ENCODE peak calls at places on chromosomes 16 and 17, in seven cellular contexts. Q is naive thymus-derived CD4-positive, alpha-beta T cell; E is pancreas; K is cardiac muscle cell; O is PC-9; V is heart right ventricle; T is Panc1. N is an unnamed sample.

GRCh38 chr16:67206838-67207115 is 7.8 kb downstream of the ELMO3 start:
- DNase-seq in Q (no peak), E (no peak), K (no peak), O (peak; percentile 66), V (no peak), T (no peak), N (no peak)

GRCh38 chr17:75995385-75995925 is 5.2 kb upstream of the CDK3 start:
- DNase-seq in Q (no peak), E (no peak), K (no peak), O (no peak), V (no peak), T (no peak), N (no peak)

GRCh38 chr17:76801706-76802105 is 63.8 kb downstream of the MFSD11 start:
- DNase-seq in Q (no peak), E (no peak), K (no peak), O (no peak), V (no peak), T (no peak), N (no peak)

GRCh38 chr17:81570896-81571453 is 18.8 kb upstream of the FAAP100 start:
- DNase-seq in Q (no peak), E (no peak), K (no peak), O (no peak), V (no peak), T (no peak), N (no peak)

GRCh38 chr17:70241071-70241470 is 71.7 kb downstream of the KCNJ2 start:
- DNase-seq in Q (no peak), E (no peak), K (no peak), O (no peak), V (no peak), T (no peak), N (no peak)

GRCh38 chr17:81333626-81334368 is 38.7 kb upstream of the SLC38A10 start:
- DNase-seq in Q (no peak), E (no peak), K (no peak), O (no peak), V (no peak), T (no peak), N (no peak)

GRCh38 chr17:17576772-17577234 is 14.7 kb downstream of the PEMT start:
- DNase-seq in Q (no peak), E (no peak), K (no peak), O (no peak), V (no peak), T (no peak), N (no peak)

GRCh38 chr17:3683054-3683511 is 12.9 kb downstream of the P2RX5 start:
- DNase-seq in Q (peak; percentile 52), E (no peak), K (peak; percentile 39), O (no peak), V (no peak), T (peak; percentile 60), N (peak; percentile 47)

GRCh38 chr16:70725912-70726828 is 40.3 kb upstream of the MTSS2 start:
- DNase-seq in Q (no peak), E (no peak), K (peak; percentile 59), O (no peak), V (peak; percentile 79), T (no peak), N (no peak)

GRCh38 chr16:50591800-50592771 is 43.9 kb downstream of the NKD1 start:
- DNase-seq in Q (no peak), E (peak; percentile 98), K (no peak), O (no peak), V (peak; percentile 81), T (no peak), N (peak; percentile 37)

GRCh38 chr17:51298508-51299371 is 38.4 kb downstream of the UTP18 start:
- DNase-seq in Q (peak; percentile 23), E (no peak), K (peak; percentile 65), O (no peak), V (no peak), T (peak; percentile 18), N (no peak)

GRCh38 chr16:30005341-30006094 is 5.3 kb downstream of the DOC2A start:
- DNase-seq in Q (peak; percentile 48), E (peak; percentile 49), K (peak; percentile 52), O (no peak), V (no peak), T (no peak), N (peak; percentile 32)

GRCh38 chr17:70172921-70173320 is 3.6 kb downstream of the KCNJ2 start:
- DNase-seq in Q (no peak), E (no peak), K (peak; percentile 25), O (peak; percentile 39), V (no peak), T (no peak), N (no peak)

GRCh38 chr16:71933913-71934696 is 38.8 kb downstream of the IST1 start:
- DNase-seq in Q (no peak), E (no peak), K (no peak), O (no peak), V (no peak), T (no peak), N (no peak)

GRCh38 chr17:82414548-82415281 is 3.4 kb upstream of the HEXD start:
- DNase-seq in Q (peak; percentile 71), E (peak; percentile 80), K (peak; percentile 79), O (no peak), V (peak; percentile 79), T (no peak), N (peak; percentile 72)

GRCh38 chr16:62079236-62079635 is 43.0 kb upstream of the CDH8 start:
- DNase-seq in Q (no peak), E (no peak), K (no peak), O (no peak), V (no peak), T (no peak), N (no peak)

GRCh38 chr17:42692489-42692888 is 10.2 kb downstream of the CNTNAP1 start:
- DNase-seq in Q (no peak), E (no peak), K (no peak), O (no peak), V (no peak), T (no peak), N (no peak)

GRCh38 chr17:75414488-75414887 is 9.0 kb upstream of the GRB2 start:
- DNase-seq in Q (no peak), E (no peak), K (no peak), O (no peak), V (no peak), T (no peak), N (no peak)

GRCh38 chr16:89407282-89407924 is 83.0 kb downstream of the ANKRD11 start:
- DNase-seq in Q (peak; percentile 40), E (no peak), K (no peak), O (no peak), V (no peak), T (no peak), N (no peak)

GRCh38 chr17:42098747-42099399 is 600 bp upstream of the ZNF385C start:
- DNase-seq in Q (no peak), E (no peak), K (no peak), O (no peak), V (no peak), T (no peak), N (no peak)

GRCh38 chr16:55539049-55539448 is 27.4 kb upstream of the CAPNS2 start:
- DNase-seq in Q (no peak), E (no peak), K (peak; percentile 68), O (no peak), V (no peak), T (no peak), N (no peak)

GRCh38 chr16:47045459-47045858 is 72.0 kb upstream of the DNAJA2 start:
- DNase-seq in Q (no peak), E (no peak), K (peak; percentile 28), O (no peak), V (no peak), T (no peak), N (no peak)

GRCh38 chr16:25012525-25012991 is 2.6 kb downstream of the ARHGAP17 start:
- DNase-seq in Q (no peak), E (no peak), K (peak; percentile 52), O (peak; percentile 80), V (no peak), T (no peak), N (no peak)

GRCh38 chr16:83581082-83581481 is 226.7 kb upstream of the HSBP1 start:
- DNase-seq in Q (no peak), E (no peak), K (no peak), O (no peak), V (no peak), T (no peak), N (no peak)

GRCh38 chr16:54538241-54538640 is 251.7 kb upstream of the IRX3 start:
- DNase-seq in Q (no peak), E (no peak), K (no peak), O (no peak), V (no peak), T (no peak), N (no peak)

DNA sequence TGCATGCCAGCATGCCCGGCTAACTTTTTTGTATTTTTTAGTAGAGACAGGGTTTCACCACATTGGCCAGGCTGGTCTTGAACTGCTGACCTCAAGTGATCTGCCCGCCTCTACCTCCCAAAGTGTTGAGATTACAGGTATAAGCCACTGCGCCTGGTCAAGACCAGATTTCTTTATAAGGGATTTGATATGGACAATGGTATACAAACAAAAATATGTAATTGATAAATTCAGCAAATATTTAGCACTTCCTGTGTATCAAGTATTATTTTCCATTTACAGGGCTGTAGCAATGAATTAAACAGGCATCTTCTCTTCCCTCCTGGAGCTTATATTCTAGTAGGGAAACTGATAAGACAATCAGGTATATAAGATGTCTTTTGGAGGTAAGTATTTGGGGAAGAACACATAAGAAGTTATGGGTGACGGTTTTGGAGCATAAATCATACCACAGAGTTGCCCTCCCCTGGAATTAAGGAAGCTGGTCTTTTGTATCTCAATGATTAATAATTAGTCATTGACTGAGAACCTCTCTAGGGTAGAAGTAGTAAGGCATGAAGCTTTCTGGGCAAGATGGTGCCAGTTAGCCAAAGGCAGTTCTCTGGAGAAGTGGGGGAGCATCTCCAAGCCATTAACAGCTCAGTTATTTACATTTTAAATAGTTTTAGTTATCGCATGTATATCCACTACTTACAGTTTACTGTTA is 35.8 kb downstream of the TANC2 start:
- DNase-seq in Q (no peak), E (no peak), K (no peak), O (no peak), V (no peak), T (no peak), N (no peak)
- H3K27ac ChIP-seq in Q (no peak overlapping the region), E (no peak overlapping the region), K (no peak overlapping the region), O (no peak overlapping the region), V (no peak overlapping the region), T (no peak overlapping the region), N (no peak overlapping the region)

GRCh38 chr16:974001-974601 is 3.3 kb upstream of the LMF1 start:
- DNase-seq in Q (no peak), E (no peak), K (no peak), O (no peak), V (no peak), T (no peak), N (no peak)
- H3K27me3 ChIP-seq in Q (no peaks in the 10 kb centered on the region), E (no peaks in the 10 kb centered on the region), K (no peaks in the 10 kb centered on the region), O (peaks cover 61% of the 10 kb centered on the region), V (no peaks in the 10 kb centered on the region), T (no peaks in the 10 kb centered on the region), N (peaks cover under 1% of the 10 kb centered on the region)

GRCh38 chr16:81552743-81553079 is 108.1 kb downstream of the CMIP start:
- DNase-seq in Q (no peak), E (no peak), K (no peak), O (no peak), V (no peak), T (no peak), N (no peak)
- H3K27ac ChIP-seq in Q (no peak overlapping the region), E (no peak overlapping the region), K (no peak overlapping the region), O (no peak overlapping the region), V (peak overlapping the region; percentile 39), T (peak overlapping the region; percentile 68), N (peak overlapping the region; percentile 69)

DNA sequence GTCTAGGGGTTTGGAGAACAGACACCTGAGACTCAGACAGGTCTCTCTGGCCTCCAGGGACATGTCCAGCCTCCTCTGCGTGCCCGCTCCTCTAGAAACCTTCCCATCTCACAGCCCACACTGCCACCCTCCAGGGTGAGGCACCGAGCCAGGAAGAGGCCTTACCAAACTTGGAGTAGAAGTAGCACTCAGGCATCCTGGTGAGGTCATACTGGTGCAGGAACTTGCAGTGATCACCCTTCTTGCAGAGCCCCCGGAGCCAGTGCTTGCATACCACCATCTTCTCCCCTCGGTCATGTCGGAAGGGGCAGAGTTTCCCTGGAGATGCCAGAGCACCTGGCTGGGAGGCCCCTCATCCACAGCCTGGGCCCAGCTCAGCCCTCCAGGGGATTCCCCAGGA is 4.2 kb downstream of the CPSF4L start:
- DNase-seq in Q (no peak), E (no peak), K (no peak), O (no peak), V (no peak), T (no peak), N (no peak)
- H3K27me3 ChIP-seq in Q (no peaks in the 10 kb centered on the region), E (no peaks in the 10 kb centered on the region), K (no peaks in the 10 kb centered on the region), O (no peaks in the 10 kb centered on the region), V (no peaks in the 10 kb centered on the region), T (no peaks in the 10 kb centered on the region), N (no peaks in the 10 kb centered on the region)

N was measured in stomach.